ENCODE peak calls at places on chromosomes 2 and 18, in eight cellular contexts. One of them, this sample, is unnamed.

GRCh38 chr18:47050468-47050867 is 15.0 kb upstream of the ELOA2 start:
- DNase-seq in uterus: no peak
- DNase-seq in A549: peak
- DNase-seq in gastrocnemius medialis: no peak
- DNase-seq in lower leg skin: no peak
- DNase-seq in adrenal gland: peak
- DNase-seq in esophagus muscularis mucosa: no peak
- DNase-seq in IMR-90: peak
- DNase-seq in this sample: no peak

GRCh38 chr18:31950620-31951019 is 7.7 kb upstream of the TRAPPC8 start:
- DNase-seq in gastrocnemius medialis: no peak
- DNase-seq in esophagus muscularis mucosa: no peak
- DNase-seq in A549: no peak
- DNase-seq in IMR-90: no peak
- DNase-seq in uterus: no peak
- DNase-seq in lower leg skin: peak
- DNase-seq in adrenal gland: no peak
- DNase-seq in this sample: no peak

GRCh38 chr2:223950448-223951347 is 5.6 kb upstream of the WDFY1 start:
- DNase-seq in lower leg skin: no peak
- DNase-seq in A549: no peak
- DNase-seq in adrenal gland: no peak
- DNase-seq in IMR-90: no peak
- DNase-seq in gastrocnemius medialis: no peak
- DNase-seq in esophagus muscularis mucosa: no peak
- DNase-seq in uterus: no peak
- DNase-seq in this sample: no peak

GRCh38 chr2:239706407-239706806 is 305.6 kb upstream of the HDAC4 start:
- DNase-seq in lower leg skin: peak
- DNase-seq in esophagus muscularis mucosa: no peak
- DNase-seq in uterus: no peak
- DNase-seq in IMR-90: no peak
- DNase-seq in A549: no peak
- DNase-seq in adrenal gland: peak
- DNase-seq in gastrocnemius medialis: peak
- DNase-seq in this sample: no peak

GRCh38 chr2:113676651-113677050 is 49.6 kb downstream of the RABL2A start:
- DNase-seq in esophagus muscularis mucosa: no peak
- DNase-seq in IMR-90: no peak
- DNase-seq in A549: no peak
- DNase-seq in uterus: no peak
- DNase-seq in gastrocnemius medialis: no peak
- DNase-seq in lower leg skin: no peak
- DNase-seq in adrenal gland: no peak
- DNase-seq in this sample: no peak

GRCh38 chr2:119158563-119159347 is at the start of gene C1QL2:
- DNase-seq in uterus: no peak
- DNase-seq in esophagus muscularis mucosa: no peak
- DNase-seq in A549: peak
- DNase-seq in IMR-90: no peak
- DNase-seq in gastrocnemius medialis: no peak
- DNase-seq in lower leg skin: no peak
- DNase-seq in adrenal gland: no peak
- DNase-seq in this sample: no peak

GRCh38 chr2:45302011-45302325 is 292.7 kb upstream of the SIX2 start:
- DNase-seq in IMR-90: no peak
- DNase-seq in adrenal gland: no peak
- DNase-seq in gastrocnemius medialis: no peak
- DNase-seq in lower leg skin: no peak
- DNase-seq in esophagus muscularis mucosa: no peak
- DNase-seq in uterus: no peak
- DNase-seq in A549: no peak
- DNase-seq in this sample: no peak

GRCh38 chr2:42092084-42092996 is 44.5 kb downstream of the PKDCC start:
- DNase-seq in adrenal gland: no peak
- DNase-seq in IMR-90: no peak
- DNase-seq in gastrocnemius medialis: no peak
- DNase-seq in uterus: no peak
- DNase-seq in A549: peak
- DNase-seq in lower leg skin: no peak
- DNase-seq in esophagus muscularis mucosa: no peak
- DNase-seq in this sample: no peak

GRCh38 chr2:67159929-67160328 is 237.2 kb upstream of the ETAA1 start:
- DNase-seq in adrenal gland: peak
- DNase-seq in IMR-90: peak
- DNase-seq in esophagus muscularis mucosa: no peak
- DNase-seq in A549: no peak
- DNase-seq in lower leg skin: no peak
- DNase-seq in uterus: peak
- DNase-seq in gastrocnemius medialis: no peak
- DNase-seq in this sample: no peak

GRCh38 chr2:96197541-96198255 is 10.9 kb downstream of the STARD7 start:
- DNase-seq in esophagus muscularis mucosa: no peak
- DNase-seq in gastrocnemius medialis: no peak
- DNase-seq in adrenal gland: no peak
- DNase-seq in lower leg skin: peak
- DNase-seq in IMR-90: no peak
- DNase-seq in uterus: no peak
- DNase-seq in A549: no peak
- DNase-seq in this sample: no peak

GRCh38 chr2:88252646-88253045 is 82.5 kb downstream of the THNSL2 start:
- DNase-seq in gastrocnemius medialis: no peak
- DNase-seq in A549: no peak
- DNase-seq in adrenal gland: no peak
- DNase-seq in uterus: no peak
- DNase-seq in esophagus muscularis mucosa: no peak
- DNase-seq in IMR-90: no peak
- DNase-seq in lower leg skin: no peak
- DNase-seq in this sample: no peak

GRCh38 chr18:11165952-11166351 is 16.6 kb upstream of the PIEZO2 start:
- DNase-seq in adrenal gland: no peak
- DNase-seq in gastrocnemius medialis: no peak
- DNase-seq in IMR-90: no peak
- DNase-seq in lower leg skin: no peak
- DNase-seq in esophagus muscularis mucosa: no peak
- DNase-seq in uterus: no peak
- DNase-seq in A549: no peak
- DNase-seq in this sample: no peak

GRCh38 chr2:217856871-217857270 is 145.9 kb downstream of the TNS1 start:
- DNase-seq in adrenal gland: peak
- DNase-seq in uterus: no peak
- DNase-seq in lower leg skin: no peak
- DNase-seq in A549: no peak
- DNase-seq in gastrocnemius medialis: peak
- DNase-seq in esophagus muscularis mucosa: no peak
- DNase-seq in IMR-90: no peak
- DNase-seq in this sample: no peak

GRCh38 chr2:186659383-186659782 is 34.5 kb upstream of the FAM171B start:
- DNase-seq in gastrocnemius medialis: no peak
- DNase-seq in uterus: no peak
- DNase-seq in lower leg skin: no peak
- DNase-seq in A549: no peak
- DNase-seq in adrenal gland: no peak
- DNase-seq in esophagus muscularis mucosa: no peak
- DNase-seq in IMR-90: no peak
- DNase-seq in this sample: no peak

GRCh38 chr2:50995610-50996009 is 36.3 kb downstream of the NRXN1 start:
- DNase-seq in adrenal gland: no peak
- DNase-seq in A549: no peak
- DNase-seq in IMR-90: peak
- DNase-seq in lower leg skin: no peak
- DNase-seq in gastrocnemius medialis: peak
- DNase-seq in esophagus muscularis mucosa: no peak
- DNase-seq in uterus: no peak
- DNase-seq in this sample: no peak

GRCh38 chr2:114729025-114729424 is 286.6 kb downstream of the DPP10 start:
- DNase-seq in esophagus muscularis mucosa: no peak
- DNase-seq in gastrocnemius medialis: no peak
- DNase-seq in IMR-90: no peak
- DNase-seq in uterus: no peak
- DNase-seq in adrenal gland: no peak
- DNase-seq in lower leg skin: no peak
- DNase-seq in A549: peak
- DNase-seq in this sample: no peak

DNA sequence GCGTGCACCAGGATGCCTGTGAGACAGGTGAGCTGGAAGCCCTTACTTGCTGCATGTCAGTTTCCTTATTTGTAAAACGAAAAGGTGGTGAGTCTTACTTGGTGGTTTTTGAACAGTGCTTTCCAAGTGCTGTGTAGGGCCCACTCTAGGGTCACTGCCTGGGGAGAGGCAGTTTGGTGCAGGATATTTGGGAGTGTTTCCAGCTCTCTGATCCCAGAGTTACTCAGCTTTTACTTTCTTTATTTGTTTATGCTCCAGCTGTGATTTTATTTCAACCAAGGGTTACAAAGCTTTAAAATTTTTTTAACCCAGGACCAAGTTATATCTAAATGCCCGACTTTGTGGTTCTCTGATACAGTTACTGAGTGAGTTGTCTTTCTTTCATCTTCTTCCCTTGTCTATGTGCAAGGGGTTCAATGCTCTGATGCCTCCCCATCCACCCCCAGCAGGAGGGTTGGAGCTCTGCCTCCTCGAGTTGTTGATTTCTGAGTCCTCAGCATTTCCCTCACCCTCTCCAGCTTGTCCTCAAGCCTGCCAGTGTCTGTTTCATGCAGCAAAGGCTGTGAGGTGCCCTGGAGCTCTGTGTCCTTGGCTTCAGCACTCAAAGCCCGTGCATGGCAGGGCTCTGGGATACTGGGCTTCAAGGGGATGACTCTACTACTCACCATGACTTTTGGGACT is 236.6 kb downstream of the SETBP1 start:
- DNase-seq in A549: no peak
- DNase-seq in adrenal gland: no peak
- DNase-seq in uterus: no peak
- DNase-seq in gastrocnemius medialis: no peak
- DNase-seq in lower leg skin: no peak
- DNase-seq in IMR-90: no peak
- DNase-seq in esophagus muscularis mucosa: no peak
- DNase-seq in this sample: no peak
- TF ChIP-seq POLR2A in A549: no peak
- TF ChIP-seq POLR2A in adrenal gland: no peak
- TF ChIP-seq POLR2A in uterus: no peak
- TF ChIP-seq POLR2A in gastrocnemius medialis: no peak
- TF ChIP-seq POLR2A in lower leg skin: no peak
- TF ChIP-seq POLR2A in IMR-90: no peak
- TF ChIP-seq POLR2A in esophagus muscularis mucosa: no peak
- TF ChIP-seq POLR2A in this sample: no peak

GRCh38 chr2:232550351-232551261 is at the start of the genes EIF4E2 and TIGD1:
- DNase-seq in A549: peak
- DNase-seq in lower leg skin: peak
- DNase-seq in uterus: peak
- DNase-seq in gastrocnemius medialis: peak
- DNase-seq in adrenal gland: peak
- DNase-seq in esophagus muscularis mucosa: peak
- DNase-seq in IMR-90: peak
- DNase-seq in this sample: peak
- TF ChIP-seq POLR2A in A549: peak
- TF ChIP-seq POLR2A in lower leg skin: no peak
- TF ChIP-seq POLR2A in uterus: peak
- TF ChIP-seq POLR2A in gastrocnemius medialis: peak
- TF ChIP-seq POLR2A in adrenal gland: peak
- TF ChIP-seq POLR2A in esophagus muscularis mucosa: peak
- TF ChIP-seq POLR2A in IMR-90: peak
- TF ChIP-seq POLR2A in this sample: peak

GRCh38 chr2:120499784-120500495 is 154.0 kb downstream of the INHBB start:
- DNase-seq in adrenal gland: no peak
- DNase-seq in esophagus muscularis mucosa: no peak
- DNase-seq in A549: no peak
- DNase-seq in IMR-90: no peak
- DNase-seq in lower leg skin: no peak
- DNase-seq in gastrocnemius medialis: no peak
- DNase-seq in uterus: no peak
- DNase-seq in this sample: peak

GRCh38 chr2:120497261-120497977 is 151.5 kb downstream of the INHBB start:
- DNase-seq in gastrocnemius medialis: peak
- DNase-seq in IMR-90: no peak
- DNase-seq in adrenal gland: no peak
- DNase-seq in A549: no peak
- DNase-seq in esophagus muscularis mucosa: no peak
- DNase-seq in lower leg skin: no peak
- DNase-seq in uterus: no peak
- DNase-seq in this sample: no peak

GRCh38 chr2:120501591-120501990 is 155.7 kb downstream of the INHBB start:
- DNase-seq in gastrocnemius medialis: no peak
- DNase-seq in esophagus muscularis mucosa: no peak
- DNase-seq in A549: no peak
- DNase-seq in lower leg skin: no peak
- DNase-seq in uterus: no peak
- DNase-seq in adrenal gland: no peak
- DNase-seq in IMR-90: no peak
- DNase-seq in this sample: no peak

GRCh38 chr2:120496759-120497158 is 150.8 kb downstream of the INHBB start:
- DNase-seq in lower leg skin: no peak
- DNase-seq in gastrocnemius medialis: no peak
- DNase-seq in A549: no peak
- DNase-seq in uterus: no peak
- DNase-seq in esophagus muscularis mucosa: no peak
- DNase-seq in IMR-90: no peak
- DNase-seq in adrenal gland: no peak
- DNase-seq in this sample: no peak

GRCh38 chr2:120498576-120499394 is 152.8 kb downstream of the INHBB start:
- DNase-seq in IMR-90: no peak
- DNase-seq in A549: no peak
- DNase-seq in esophagus muscularis mucosa: no peak
- DNase-seq in lower leg skin: no peak
- DNase-seq in gastrocnemius medialis: no peak
- DNase-seq in uterus: no peak
- DNase-seq in adrenal gland: no peak
- DNase-seq in this sample: no peak
- TF ChIP-seq POLR2A in IMR-90: no peak
- TF ChIP-seq POLR2A in A549: no peak
- TF ChIP-seq POLR2A in esophagus muscularis mucosa: no peak
- TF ChIP-seq POLR2A in lower leg skin: no peak
- TF ChIP-seq POLR2A in gastrocnemius medialis: no peak
- TF ChIP-seq POLR2A in uterus: no peak
- TF ChIP-seq POLR2A in adrenal gland: no peak
- TF ChIP-seq POLR2A in this sample: no peak

DNA sequence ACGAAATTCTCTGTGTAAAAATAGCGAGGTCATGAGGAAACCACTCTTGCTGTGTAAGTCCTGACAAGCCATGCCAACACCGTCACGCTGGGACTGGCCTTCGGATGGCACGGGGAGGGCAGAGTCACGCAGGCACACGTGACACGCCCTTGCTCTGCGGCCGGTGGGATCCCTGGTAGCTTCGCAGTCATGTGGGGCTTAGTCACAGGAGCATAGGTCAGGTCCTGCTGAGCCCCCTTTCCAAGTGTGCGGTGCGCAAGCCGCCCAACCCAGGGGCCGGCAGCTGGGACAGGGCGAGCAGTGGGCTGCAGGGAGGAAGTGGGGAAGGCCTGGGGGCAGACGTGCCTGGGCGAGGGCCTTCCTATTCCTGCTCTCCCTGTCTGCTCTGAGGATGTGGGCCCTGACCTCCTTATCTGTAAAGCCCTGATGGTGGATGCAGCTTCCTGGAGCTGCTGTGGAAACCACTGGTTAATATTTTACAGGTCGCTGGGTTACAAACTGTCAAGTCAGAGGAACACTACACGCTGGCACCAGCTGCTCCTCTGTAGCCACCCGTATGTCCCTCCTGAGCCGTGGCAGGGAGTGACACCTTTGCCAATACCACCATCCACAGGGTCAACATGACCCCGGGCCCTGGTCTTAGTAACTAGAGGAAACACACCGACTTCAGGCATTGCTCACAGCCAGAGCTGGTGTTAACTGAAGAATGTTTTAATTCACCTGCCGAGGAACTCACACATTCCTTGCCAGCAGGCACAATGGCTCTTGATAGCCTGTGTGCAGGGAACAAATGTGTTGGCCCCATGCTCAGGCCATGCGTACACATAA is 17.8 kb downstream of the MBP start:
- DNase-seq in lower leg skin: peak
- DNase-seq in A549: peak
- DNase-seq in adrenal gland: peak
- DNase-seq in gastrocnemius medialis: peak
- DNase-seq in uterus: peak
- DNase-seq in IMR-90: peak
- DNase-seq in esophagus muscularis mucosa: no peak
- DNase-seq in this sample: no peak
- TF ChIP-seq POLR2A in lower leg skin: no peak
- TF ChIP-seq POLR2A in A549: no peak
- TF ChIP-seq POLR2A in adrenal gland: no peak
- TF ChIP-seq POLR2A in gastrocnemius medialis: peak
- TF ChIP-seq POLR2A in uterus: no peak
- TF ChIP-seq POLR2A in IMR-90: no peak
- TF ChIP-seq POLR2A in esophagus muscularis mucosa: no peak
- TF ChIP-seq POLR2A in this sample: no peak

This sample was measured in H54.